ENCODE peak calls at places on chromosomes 4 and X, in five cellular contexts. X is endothelial cell; O is activated T-cell treated with anti-CD3 and anti-CD28 coated beads, Interleukin-2, amount 50 U/mL, for 72 hours; E is NCI-H345; R is colonic mucosa. U is an unnamed sample.

GRCh38 chrX:150429577-150429976 is 66.5 kb downstream of the MAMLD1 start:
- DNase-seq in X (no peak), O (no peak), E (no peak), R (no peak), U (no peak)

GRCh38 chr4:8276358-8277240 is 7.0 kb downstream of the HTRA3 start:
- DNase-seq in X (no peak), O (no peak), E (no peak), R (no peak), U (no peak)

GRCh38 chrX:34559325-34559724 is 97.8 kb downstream of the TMEM47 start:
- DNase-seq in X (no peak), O (peak), E (no peak), R (no peak), U (no peak)

GRCh38 chr4:128358231-128358902 is 70.8 kb upstream of the PGRMC2 start:
- DNase-seq in X (no peak), O (no peak), E (peak), R (no peak), U (peak)

GRCh38 chr4:8435656-8436121 is 4.8 kb downstream of the ACOX3 start:
- DNase-seq in X (no peak), O (peak), E (no peak), R (no peak), U (no peak)

GRCh38 chrX:118058924-118059323 is 57.7 kb downstream of the KLHL13 start:
- DNase-seq in X (no peak), O (no peak), E (no peak), R (no peak), U (no peak)

GRCh38 chr4:171676555-171677215 is 136.5 kb upstream of the GALNTL6 start:
- DNase-seq in X (no peak), O (no peak), E (no peak), R (no peak), U (no peak)

GRCh38 chrX:109392895-109393294 is 89.0 kb downstream of the GUCY2F start:
- DNase-seq in X (no peak), O (no peak), E (no peak), R (no peak), U (no peak)

GRCh38 chrX:73768120-73768519 is 205.1 kb downstream of the CHIC1 start:
- DNase-seq in X (no peak), O (no peak), E (no peak), R (no peak), U (no peak)

GRCh38 chrX:41737065-41737464 is 13.1 kb downstream of the GPR82 start:
- DNase-seq in X (no peak), O (peak), E (no peak), R (no peak), U (no peak)

GRCh38 chr4:118816538-118817177 is 19.3 kb downstream of the SEC24D start:
- DNase-seq in X (no peak), O (no peak), E (no peak), R (no peak), U (no peak)

GRCh38 chrX:18707442-18708049 is at the start of gene PPEF1:
- DNase-seq in X (no peak), O (no peak), E (no peak), R (no peak), U (no peak)

GRCh38 chr4:77734928-77735327 is 84.2 kb downstream of the CNOT6L start:
- DNase-seq in X (no peak), O (peak), E (no peak), R (no peak), U (no peak)

GRCh38 chrX:20742106-20742505 is 475.4 kb upstream of the RPS6KA3 start:
- DNase-seq in X (no peak), O (no peak), E (peak), R (no peak), U (no peak)

GRCh38 chr4:188434686-188435085 is 295.4 kb downstream of the TRIML1 start:
- DNase-seq in X (no peak), O (no peak), E (no peak), R (no peak), U (no peak)

GRCh38 chr4:83093060-83093640 is 21.4 kb downstream of the PLAC8 start:
- DNase-seq in X (no peak), O (no peak), E (no peak), R (no peak), U (no peak)

GRCh38 chr4:106746451-106746850 is 289.7 kb downstream of the DKK2 start:
- DNase-seq in X (no peak), O (no peak), E (no peak), R (no peak), U (no peak)

GRCh38 chr4:108744307-108744706 is 18.5 kb downstream of the ETNPPL start:
- DNase-seq in X (no peak), O (no peak), E (no peak), R (no peak), U (no peak)

U was measured in HS-27A.